ENCODE peak calls at places on chromosome 10, in five cellular contexts. O is Panc1, F is upper lobe of left lung, W is HepG2, D is K562. I is an unnamed sample.

GRCh38 chr10:57715233-57715632 is 552.5 kb downstream of the IPMK start:
- ATAC-seq in O (no peak), F (no peak), W (no peak), D (no peak), I (no peak)

GRCh38 chr10:107552963-107553362 is 388.5 kb upstream of the SORCS1 start:
- ATAC-seq in O (no peak), F (no peak), W (no peak), D (no peak), I (no peak)

GRCh38 chr10:43294241-43294658 is 27.4 kb upstream of the RASGEF1A start:
- ATAC-seq in O (no peak), F (no peak), W (no peak), D (no peak), I (no peak)

GRCh38 chr10:103590060-103590459 is 96.6 kb downstream of the NEURL1 start:
- ATAC-seq in O (no peak), F (no peak), W (no peak), D (no peak), I (no peak)

GRCh38 chr10:121573541-121573941 is 24.7 kb downstream of the FGFR2 start:
- ATAC-seq in O (peak; percentile 19), F (no peak), W (no peak), D (no peak), I (no peak)

GRCh38 chr10:62652564-62652963 is 152.0 kb upstream of the ADO start:
- ATAC-seq in O (no peak), F (no peak), W (no peak), D (no peak), I (no peak)

GRCh38 chr10:27542324-27542723 is 38.2 kb downstream of the RAB18 start:
- ATAC-seq in O (no peak), F (no peak), W (no peak), D (no peak), I (no peak)

GRCh38 chr10:1020966-1021365 is 4.7 kb downstream of the IDI2 start:
- ATAC-seq in O (peak; percentile 39), F (no peak), W (peak; percentile 20), D (peak; percentile 17), I (no peak)

GRCh38 chr10:74900297-74900696 is 73.9 kb downstream of the KAT6B start:
- ATAC-seq in O (no peak), F (no peak), W (no peak), D (no peak), I (no peak)

GRCh38 chr10:42989481-42989921 is 87.4 kb upstream of the RET start:
- ATAC-seq in O (no peak), F (no peak), W (no peak), D (no peak), I (no peak)

GRCh38 chr10:96619120-96619519 is 32.3 kb upstream of the TM9SF3 start:
- ATAC-seq in O (no peak), F (no peak), W (no peak), D (peak; percentile 91), I (no peak)

GRCh38 chr10:28722065-28722803 is 44.9 kb downstream of the BAMBI start:
- ATAC-seq in O (peak; percentile 78), F (peak; percentile 53), W (peak; percentile 88), D (no peak), I (peak; percentile 41)

GRCh38 chr10:22628309-22628708 is 86.1 kb downstream of the PIP4K2A start:
- ATAC-seq in O (no peak), F (no peak), W (no peak), D (no peak), I (no peak)

GRCh38 chr10:72087392-72087968 is 871 bp downstream of the SPOCK2 start:
- ATAC-seq in O (no peak), F (peak; percentile 41), W (peak; percentile 52), D (no peak), I (no peak)

GRCh38 chr10:28841625-28842024 is 164.3 kb downstream of the BAMBI start:
- ATAC-seq in O (no peak), F (no peak), W (no peak), D (no peak), I (no peak)

GRCh38 chr10:50398383-50398782 is 147.1 kb upstream of the ASAH2 start:
- ATAC-seq in O (no peak), F (no peak), W (no peak), D (no peak), I (no peak)

GRCh38 chr10:61923210-61924024 is 21.9 kb downstream of the ARID5B start:
- ATAC-seq in O (peak; percentile 73), F (peak; percentile 43), W (peak; percentile 43), D (peak; percentile 32), I (peak; percentile 68)

GRCh38 chr10:7409045-7409731 is 1.6 kb downstream of the SFMBT2 start:
- ATAC-seq in O (peak; percentile 49), F (no peak), W (no peak), D (peak; percentile 58), I (peak; percentile 6)

GRCh38 chr10:93746844-93747284 is 10.9 kb upstream of the LGI1 start:
- ATAC-seq in O (peak; percentile 91), F (no peak), W (peak; percentile 97), D (peak; percentile 57), I (no peak)

GRCh38 chr10:25175527-25176420 is 973 bp downstream of the GPR158 start:
- ATAC-seq in O (peak; percentile 39), F (peak; percentile 15), W (no peak), D (no peak), I (no peak)

GRCh38 chr10:25177754-25178135 is 2.9 kb downstream of the GPR158 start:
- ATAC-seq in O (no peak), F (no peak), W (no peak), D (no peak), I (no peak)

GRCh38 chr10:25177093-25177753 is 2.4 kb downstream of the GPR158 start:
- ATAC-seq in O (no peak), F (no peak), W (no peak), D (no peak), I (no peak)

GRCh38 chr10:25176421-25176968 is 1.7 kb downstream of the GPR158 start:
- ATAC-seq in O (no peak), F (no peak), W (no peak), D (no peak), I (no peak)

GRCh38 chr10:25174461-25175230 is at the start of gene GPR158:
- ATAC-seq in O (peak; percentile 94), F (peak; percentile 94), W (peak; percentile 93), D (peak; percentile 97), I (peak; percentile 83)
- H3K4me3 ChIP-seq in O (peak within 1 kb of the TSS; percentile 69), F (peak within 1 kb of the TSS; percentile 55), W (peak within 1 kb of the TSS; percentile 28), D (peak within 1 kb of the TSS; percentile 35), I (peak within 1 kb of the TSS; percentile 12)

GRCh38 chr10:114526497-114527238 is 122.4 kb upstream of the AFAP1L2 start:
- ATAC-seq in O (peak; percentile 95), F (peak; percentile 91), W (peak; percentile 99), D (peak; percentile 44), I (peak; percentile 92)
- TF ChIP-seq POLR2AphosphoS5 in O (peak; percentile 43), F (peak; percentile 87), W (peak; percentile 91), D (no peak), I (peak; percentile 66)

GRCh38 chr10:110457851-110458582 is 39.7 kb upstream of the DUSP5 start:
- ATAC-seq in O (no peak), F (no peak), W (no peak), D (no peak), I (no peak)

GRCh38 chr10:110460111-110460809 is 37.4 kb upstream of the DUSP5 start:
- ATAC-seq in O (peak; percentile 73), F (peak; percentile 16), W (peak; percentile 84), D (peak; percentile 41), I (peak; percentile 25)

GRCh38 chr10:110456523-110457091 is 41.1 kb upstream of the DUSP5 start:
- ATAC-seq in O (peak; percentile 32), F (no peak), W (no peak), D (no peak), I (no peak)

GRCh38 chr10:110459600-110459999 is 38.1 kb upstream of the DUSP5 start:
- ATAC-seq in O (peak; percentile 8), F (no peak), W (no peak), D (peak; percentile 19), I (no peak)

GRCh38 chr10:110458583-110458920 is 39.2 kb upstream of the DUSP5 start:
- ATAC-seq in O (no peak), F (peak; percentile 32), W (no peak), D (no peak), I (peak; percentile 64)
- H3K4me3 ChIP-seq in O (no peak overlapping the region), F (no peak overlapping the region), W (no peak overlapping the region), D (no peak overlapping the region), I (no peak overlapping the region)

GRCh38 chr10:102159831-102160230 is 7.6 kb downstream of the NOLC1 start:
- ATAC-seq in O (no peak), F (no peak), W (no peak), D (no peak), I (no peak)
- TF ChIP-seq POLR2AphosphoS5 in O (no peak), F (no peak), W (no peak), D (no peak), I (no peak)